ENCODE peak calls at places on chromosomes 1 and 21, in six cellular contexts. G is GM23248, F is pancreas, Q is mucosa of descending colon, K is mammary epithelial cell, Y is body of pancreas. E is an unnamed sample. For H3K4me1, the result is how much of the 10 kb centered on the place peaks cover.

GRCh38 chr21:35145626-35146236 is 96.6 kb upstream of the RUNX1 start:
- DNase-seq in Y (no peak), Q (no peak), K (peak), F (peak), G (no peak), E (no peak)

GRCh38 chr1:158150512-158150911 is 30.2 kb upstream of the CD1D start:
- DNase-seq in Y (no peak), G (no peak), K (no peak), Q (no peak), F (no peak), E (no peak)

GRCh38 chr1:240030236-240030635 is 61.4 kb upstream of the FMN2 start:
- DNase-seq in K (no peak), Q (no peak), F (no peak), Y (no peak), G (no peak), E (no peak)

GRCh38 chr1:29630756-29631155 is 394.4 kb downstream of the PTPRU start:
- DNase-seq in F (no peak), Y (no peak), Q (no peak), K (no peak), G (no peak), E (no peak)

GRCh38 chr21:37463083-37463780 is 96.7 kb downstream of the DYRK1A start:
- DNase-seq in Q (no peak), F (no peak), G (peak), Y (no peak), K (peak), E (no peak)

GRCh38 chr1:220487297-220487820 is 40.6 kb upstream of the MARK1 start:
- DNase-seq in K (peak), G (peak), Y (no peak), F (no peak), Q (peak), E (no peak)

GRCh38 chr1:68917456-68917855 is 420.6 kb upstream of the DEPDC1 start:
- DNase-seq in G (no peak), F (no peak), Q (no peak), K (no peak), Y (no peak), E (no peak)

GRCh38 chr1:41612953-41613352 is 128.5 kb upstream of the EDN2 start:
- DNase-seq in G (peak), Q (no peak), F (no peak), Y (no peak), K (no peak), E (no peak)

GRCh38 chr1:9849691-9850441 is 26.1 kb upstream of the CLSTN1 start:
- DNase-seq in F (no peak), K (no peak), Q (no peak), G (no peak), Y (no peak), E (no peak)

GRCh38 chr1:23376890-23377811 is 7.5 kb upstream of the ZNF436 start:
- DNase-seq in K (peak), F (no peak), Q (no peak), Y (no peak), G (peak), E (no peak)

GRCh38 chr21:44761011-44761729 is 40.5 kb downstream of the UBE2G2 start:
- DNase-seq in F (no peak), Y (no peak), K (no peak), Q (peak), G (no peak), E (no peak)

GRCh38 chr1:32447469-32448185 is 17.2 kb upstream of the ZBTB8B start:
- DNase-seq in Y (no peak), G (peak), F (no peak), Q (no peak), K (peak), E (no peak)

GRCh38 chr1:116172666-116173065 is 61.5 kb downstream of the MAB21L3 start:
- DNase-seq in G (no peak), K (no peak), F (no peak), Q (no peak), Y (no peak), E (no peak)

GRCh38 chr1:180994262-180994661 is 28.4 kb downstream of the STX6 start:
- DNase-seq in Y (no peak), K (peak), G (peak), F (no peak), Q (no peak), E (no peak)

GRCh38 chr21:34126269-34126668 is 52.9 kb downstream of the MRPS6 start:
- DNase-seq in Y (no peak), Q (no peak), K (peak), F (no peak), G (peak), E (no peak)

GRCh38 chr1:213714645-213715044 is 273.1 kb upstream of the PROX1 start:
- DNase-seq in Q (no peak), G (no peak), Y (no peak), F (no peak), K (no peak), E (no peak)

GRCh38 chr1:53293123-53293522 is 34.7 kb downstream of the LRP8 start:
- DNase-seq in F (peak), Q (no peak), Y (no peak), G (peak), K (no peak), E (no peak)

GRCh38 chr1:16980473-16981268 is at the start of gene MFAP2:
- DNase-seq in Q (no peak), G (peak), F (peak), Y (no peak), K (peak), E (no peak)

GRCh38 chr1:218254296-218254918 is 30.7 kb upstream of the RRP15 start:
- DNase-seq in F (no peak), G (no peak), Y (no peak), K (no peak), Q (no peak), E (no peak)

GRCh38 chr1:24166988-24167387 is 20.1 kb downstream of the IFNLR1 start:
- DNase-seq in K (no peak), G (no peak), Y (no peak), Q (no peak), F (no peak), E (no peak)

GRCh38 chr21:42818328-42818749 is 61.0 kb downstream of the WDR4 start:
- DNase-seq in F (no peak), Q (peak), G (peak), K (peak), Y (peak), E (peak)

GRCh38 chr1:85692730-85693314 is 15.4 kb downstream of the ZNHIT6 start:
- DNase-seq in F (no peak), Q (no peak), Y (no peak), G (peak), K (peak), E (no peak)

GRCh38 chr1:87452648-87453047 is 124.0 kb downstream of the LMO4 start:
- DNase-seq in K (no peak), F (no peak), Q (no peak), Y (no peak), G (no peak), E (no peak)

GRCh38 chr1:19616489-19616888 is 27.6 kb upstream of the NBL1 start:
- DNase-seq in K (peak), Q (no peak), Y (no peak), F (no peak), G (peak), E (no peak)

GRCh38 chr1:47780469-47780995 is 216.7 kb downstream of the TRABD2B start:
- DNase-seq in F (no peak), Q (no peak), K (no peak), Y (no peak), G (no peak), E (peak)

GRCh38 chr1:1238702-1239178 is 6.7 kb downstream of the B3GALT6 start:
- DNase-seq in Y (no peak), G (no peak), K (no peak), Q (no peak), F (no peak), E (no peak)

DNA sequence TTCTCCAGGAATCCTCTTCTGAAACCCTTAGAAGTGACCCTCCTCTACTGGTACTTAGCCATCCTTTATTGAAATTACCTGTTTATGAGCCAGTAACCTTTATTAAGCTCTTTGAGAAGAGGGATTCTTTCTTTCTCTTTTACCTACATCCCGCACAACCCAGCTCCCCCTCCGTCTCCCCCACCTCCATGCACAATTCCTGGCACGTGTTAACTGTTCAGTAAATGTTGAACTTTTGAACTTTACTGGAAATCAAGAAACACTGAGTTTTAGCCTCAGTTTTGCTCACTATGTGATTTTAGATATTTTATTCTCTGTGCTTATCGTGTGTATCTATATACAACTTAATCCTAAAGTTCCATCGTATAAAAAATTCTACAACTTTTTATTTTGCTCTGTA is 1.8 kb downstream of the TMED5 start:
- DNase-seq in Q (no peak), F (no peak), K (peak), G (peak), Y (no peak), E (no peak)
- H3K4me1 ChIP-seq in Q (under half), F (under half), K (under half), G (under half), Y (under half), E (half or more)

GRCh38 chr1:183270541-183271141 is 84.6 kb downstream of the LAMC2 start:
- DNase-seq in Y (no peak), G (peak), F (no peak), Q (no peak), K (no peak), E (no peak)

GRCh38 chr1:183273300-183273699 is 87.2 kb downstream of the LAMC2 start:
- DNase-seq in G (peak), Y (no peak), K (no peak), Q (no peak), F (no peak), E (no peak)

GRCh38 chr1:183274836-183275235 is 88.8 kb downstream of the LAMC2 start:
- DNase-seq in Y (no peak), K (no peak), F (no peak), Q (no peak), G (no peak), E (no peak)

GRCh38 chr1:183275322-183275721 is 89.3 kb downstream of the LAMC2 start:
- DNase-seq in F (no peak), Q (no peak), K (no peak), G (no peak), Y (no peak), E (no peak)

GRCh38 chr1:183272390-183272801 is 86.3 kb downstream of the LAMC2 start:
- DNase-seq in K (peak), Q (no peak), Y (no peak), G (peak), F (no peak), E (no peak)
- H3K4me1 ChIP-seq in K (half or more), Q (under half), Y (under half), G (half or more), F (under half), E (under half)

GRCh38 chr1:247627951-247628350 is 22.6 kb downstream of the OR2G3 start:
- DNase-seq in G (no peak), Q (no peak), F (no peak), K (no peak), Y (no peak), E (no peak)
- H3K4me1 ChIP-seq in G (under half), Q (under half), F (under half), K (under half), Y (under half), E (under half)

GRCh38 chr1:27567931-27568246 is 36.1 kb downstream of the AHDC1 start:
- DNase-seq in F (no peak), Q (no peak), G (no peak), K (no peak), Y (no peak), E (no peak)

GRCh38 chr1:27566462-27567182 is 37.3 kb downstream of the AHDC1 start:
- DNase-seq in Q (no peak), G (no peak), K (no peak), Y (no peak), F (no peak), E (no peak)

GRCh38 chr1:27568247-27569087 is 35.5 kb downstream of the AHDC1 start:
- DNase-seq in K (peak), F (peak), G (peak), Y (peak), Q (peak), E (peak)

GRCh38 chr1:27569088-27569459 is 34.9 kb downstream of the AHDC1 start:
- DNase-seq in Q (no peak), Y (no peak), K (no peak), G (peak), F (no peak), E (no peak)

DNA sequence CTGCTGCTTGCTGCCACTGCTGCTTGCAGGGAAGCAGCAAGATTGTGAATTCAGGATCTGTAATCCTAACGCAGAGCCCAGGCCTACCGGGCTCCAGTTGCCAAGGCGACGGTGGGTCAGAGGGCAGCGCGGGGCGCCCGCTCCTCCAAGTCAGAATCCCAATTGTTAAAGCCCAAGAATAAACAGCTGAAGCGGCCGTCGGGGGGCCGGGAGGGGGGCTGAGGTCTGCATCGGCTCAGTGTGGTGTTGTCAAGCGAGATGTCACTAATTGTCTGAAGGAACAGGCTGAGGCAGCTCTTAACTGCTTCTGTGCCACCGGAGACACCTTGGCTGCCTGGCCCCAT is 36.8 kb downstream of the AHDC1 start:
- DNase-seq in K (no peak), Q (no peak), Y (no peak), F (no peak), G (no peak), E (no peak)
- H3K4me1 ChIP-seq in K (half or more), Q (half or more), Y (half or more), F (half or more), G (under half), E (half or more)

GRCh38 chr1:248790456-248790855 is 34.9 kb upstream of the LYPD8 start:
- DNase-seq in F (no peak), Q (no peak), Y (no peak), K (no peak), G (no peak), E (no peak)

GRCh38 chr1:248793592-248793991 is 32.1 kb downstream of the SH3BP5L start:
- DNase-seq in G (no peak), F (no peak), Y (no peak), K (no peak), Q (no peak), E (no peak)

GRCh38 chr1:248792342-248792741 is 33.4 kb downstream of the SH3BP5L start:
- DNase-seq in G (no peak), F (no peak), Y (no peak), Q (no peak), K (no peak), E (no peak)

GRCh38 chr1:248788327-248788726 is 32.8 kb upstream of the LYPD8 start:
- DNase-seq in Q (no peak), Y (no peak), G (no peak), K (no peak), F (no peak), E (no peak)

DNA sequence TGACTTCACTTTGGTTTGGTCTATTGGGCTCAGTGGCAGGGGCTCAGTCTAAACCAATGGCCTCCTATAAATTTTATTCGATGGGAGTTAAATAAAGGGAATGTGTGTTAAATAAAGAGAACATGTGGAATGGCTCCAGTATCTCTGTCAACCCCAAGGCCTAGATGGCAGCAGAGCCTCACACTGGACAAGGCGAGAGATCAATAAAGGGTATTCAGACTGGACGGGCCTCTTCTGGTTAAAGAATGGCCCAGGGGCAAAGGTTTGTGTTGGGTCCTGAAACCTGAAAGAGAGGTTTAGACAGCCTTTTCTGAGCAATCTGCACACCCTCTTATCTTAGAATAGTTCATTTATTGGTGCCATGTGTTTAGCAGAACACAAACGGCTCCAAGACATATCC is 34.7 kb downstream of the SH3BP5L start:
- DNase-seq in G (no peak), Q (no peak), F (no peak), K (no peak), Y (no peak), E (no peak)
- H3K4me1 ChIP-seq in G (under half), Q (under half), F (under half), K (under half), Y (under half), E (under half)

E was measured in left lung.